ENCODE peak calls at places on chromosomes 13 and 19, in four cellular contexts. I, P, X and E are unnamed samples.

GRCh38 chr13:20492641-20493040 is 33.0 kb downstream of the CRYL1 start:
- DNase-seq in I (peak), P (peak), X (no peak), E (peak)

GRCh38 chr19:34664168-34664567 is 12.8 kb downstream of the SCGB2B2 start:
- DNase-seq in I (no peak), P (no peak), X (no peak), E (no peak)

GRCh38 chr19:46197314-46198070 is 32.0 kb upstream of the IGFL1 start:
- DNase-seq in I (no peak), P (no peak), X (no peak), E (no peak)

GRCh38 chr19:3129112-3129511 is 6.7 kb upstream of the GNA15 start:
- DNase-seq in I (peak), P (peak), X (peak), E (peak)

GRCh38 chr19:6457958-6458694 is 1.5 kb downstream of the SLC25A23 start:
- DNase-seq in I (no peak), P (no peak), X (no peak), E (no peak)

GRCh38 chr13:20145521-20145920 is 15.3 kb downstream of the GJA3 start:
- DNase-seq in I (no peak), P (no peak), X (no peak), E (no peak)

GRCh38 chr13:114237415-114238112 is 2.9 kb downstream of the CDC16 start:
- DNase-seq in I (no peak), P (no peak), X (no peak), E (no peak)

GRCh38 chr13:50731400-50731799 is 112.1 kb downstream of the DLEU7 start:
- DNase-seq in I (peak), P (no peak), X (peak), E (no peak)

GRCh38 chr13:19184176-19184575 is 2.6 kb upstream of the TUBA3C start:
- DNase-seq in I (no peak), P (no peak), X (no peak), E (no peak)

GRCh38 chr13:36323951-36324566 is 22.1 kb downstream of the SPART start:
- DNase-seq in I (no peak), P (peak), X (no peak), E (no peak)